ENCODE peak calls at places on chromosome 3, in eight cellular contexts. One of them, this sample, is unnamed.

GRCh38 chr3:194496217-194496881 is 9.5 kb upstream of the ATP13A3 start:
- DNase-seq in kidney epithelial cell: no peak
- DNase-seq in MCF 10A: peak; percentile 43
- DNase-seq in left cardiac atrium: no peak
- DNase-seq in astrocyte of the spinal cord: no peak
- DNase-seq in GM23248: no peak
- DNase-seq in heart right ventricle: no peak
- DNase-seq in NCI-H345: no peak
- DNase-seq in this sample: peak; percentile 17

GRCh38 chr3:150409125-150409526 is 1.0 kb downstream of the TSC22D2 start:
- DNase-seq in kidney epithelial cell: no peak
- DNase-seq in MCF 10A: no peak
- DNase-seq in left cardiac atrium: no peak
- DNase-seq in astrocyte of the spinal cord: no peak
- DNase-seq in GM23248: no peak
- DNase-seq in heart right ventricle: no peak
- DNase-seq in NCI-H345: peak; percentile 30
- DNase-seq in this sample: no peak

GRCh38 chr3:180319461-180319860 is 282.5 kb upstream of the TTC14 start:
- DNase-seq in kidney epithelial cell: no peak
- DNase-seq in MCF 10A: no peak
- DNase-seq in left cardiac atrium: no peak
- DNase-seq in astrocyte of the spinal cord: no peak
- DNase-seq in GM23248: peak; percentile 10
- DNase-seq in heart right ventricle: no peak
- DNase-seq in NCI-H345: no peak
- DNase-seq in this sample: no peak

GRCh38 chr3:179321585-179322322 is 1.1 kb upstream of the ZNF639 start:
- DNase-seq in kidney epithelial cell: no peak
- DNase-seq in MCF 10A: peak; percentile 59
- DNase-seq in left cardiac atrium: no peak
- DNase-seq in astrocyte of the spinal cord: peak; percentile 59
- DNase-seq in GM23248: peak; percentile 78
- DNase-seq in heart right ventricle: no peak
- DNase-seq in NCI-H345: peak; percentile 49
- DNase-seq in this sample: peak; percentile 52

GRCh38 chr3:142081178-142081577 is 68.2 kb downstream of the TFDP2 start:
- DNase-seq in kidney epithelial cell: no peak
- DNase-seq in MCF 10A: no peak
- DNase-seq in left cardiac atrium: no peak
- DNase-seq in astrocyte of the spinal cord: no peak
- DNase-seq in GM23248: no peak
- DNase-seq in heart right ventricle: no peak
- DNase-seq in NCI-H345: no peak
- DNase-seq in this sample: no peak

GRCh38 chr3:41037651-41038334 is 161.5 kb upstream of the CTNNB1 start:
- DNase-seq in kidney epithelial cell: no peak
- DNase-seq in MCF 10A: no peak
- DNase-seq in left cardiac atrium: no peak
- DNase-seq in astrocyte of the spinal cord: no peak
- DNase-seq in GM23248: no peak
- DNase-seq in heart right ventricle: no peak
- DNase-seq in NCI-H345: no peak
- DNase-seq in this sample: no peak

GRCh38 chr3:193803288-193803687 is 210.3 kb downstream of the OPA1 start:
- DNase-seq in kidney epithelial cell: no peak
- DNase-seq in MCF 10A: peak; percentile 86
- DNase-seq in left cardiac atrium: no peak
- DNase-seq in astrocyte of the spinal cord: no peak
- DNase-seq in GM23248: no peak
- DNase-seq in heart right ventricle: no peak
- DNase-seq in NCI-H345: peak; percentile 59
- DNase-seq in this sample: peak; percentile 51

GRCh38 chr3:19645093-19645492 is 288.9 kb downstream of the EFHB start:
- DNase-seq in kidney epithelial cell: peak; percentile 53
- DNase-seq in MCF 10A: peak; percentile 23
- DNase-seq in left cardiac atrium: no peak
- DNase-seq in astrocyte of the spinal cord: peak; percentile 13
- DNase-seq in GM23248: no peak
- DNase-seq in heart right ventricle: no peak
- DNase-seq in NCI-H345: no peak
- DNase-seq in this sample: peak; percentile 5

GRCh38 chr3:16427309-16427965 is 86.1 kb downstream of the RFTN1 start:
- DNase-seq in kidney epithelial cell: peak; percentile 53
- DNase-seq in MCF 10A: peak; percentile 76
- DNase-seq in left cardiac atrium: peak; percentile 41
- DNase-seq in astrocyte of the spinal cord: peak; percentile 88
- DNase-seq in GM23248: peak; percentile 93
- DNase-seq in heart right ventricle: no peak
- DNase-seq in NCI-H345: no peak
- DNase-seq in this sample: peak; percentile 66

GRCh38 chr3:197478746-197479668 is 76.8 kb downstream of the BDH1 start:
- DNase-seq in kidney epithelial cell: peak; percentile 80
- DNase-seq in MCF 10A: peak; percentile 61
- DNase-seq in left cardiac atrium: no peak
- DNase-seq in astrocyte of the spinal cord: no peak
- DNase-seq in GM23248: peak; percentile 72
- DNase-seq in heart right ventricle: no peak
- DNase-seq in NCI-H345: no peak
- DNase-seq in this sample: peak; percentile 80

GRCh38 chr3:49712166-49712565 is 7.3 kb downstream of the AMIGO3 start:
- DNase-seq in kidney epithelial cell: no peak
- DNase-seq in MCF 10A: no peak
- DNase-seq in left cardiac atrium: no peak
- DNase-seq in astrocyte of the spinal cord: no peak
- DNase-seq in GM23248: no peak
- DNase-seq in heart right ventricle: no peak
- DNase-seq in NCI-H345: no peak
- DNase-seq in this sample: no peak

GRCh38 chr3:55721716-55722484 is 234.8 kb upstream of the WNT5A start:
- DNase-seq in kidney epithelial cell: no peak
- DNase-seq in MCF 10A: peak; percentile 45
- DNase-seq in left cardiac atrium: peak; percentile 27
- DNase-seq in astrocyte of the spinal cord: peak; percentile 48
- DNase-seq in GM23248: peak; percentile 71
- DNase-seq in heart right ventricle: peak; percentile 12
- DNase-seq in NCI-H345: no peak
- DNase-seq in this sample: peak; percentile 25

GRCh38 chr3:186915808-186916796 is 14.2 kb upstream of the ST6GAL1 start:
- DNase-seq in kidney epithelial cell: no peak
- DNase-seq in MCF 10A: peak; percentile 80
- DNase-seq in left cardiac atrium: no peak
- DNase-seq in astrocyte of the spinal cord: no peak
- DNase-seq in GM23248: no peak
- DNase-seq in heart right ventricle: no peak
- DNase-seq in NCI-H345: no peak
- DNase-seq in this sample: peak; percentile 82

GRCh38 chr3:49397470-49397869 is 14.3 kb downstream of the RHOA start:
- DNase-seq in kidney epithelial cell: no peak
- DNase-seq in MCF 10A: no peak
- DNase-seq in left cardiac atrium: no peak
- DNase-seq in astrocyte of the spinal cord: peak; percentile 18
- DNase-seq in GM23248: no peak
- DNase-seq in heart right ventricle: no peak
- DNase-seq in NCI-H345: no peak
- DNase-seq in this sample: peak; percentile 23

GRCh38 chr3:122864498-122864897 is 69.6 kb downstream of the SLC49A4 start:
- DNase-seq in kidney epithelial cell: no peak
- DNase-seq in MCF 10A: no peak
- DNase-seq in left cardiac atrium: no peak
- DNase-seq in astrocyte of the spinal cord: no peak
- DNase-seq in GM23248: no peak
- DNase-seq in heart right ventricle: no peak
- DNase-seq in NCI-H345: no peak
- DNase-seq in this sample: no peak

GRCh38 chr3:49244589-49245205 is 32.3 kb downstream of the C3orf62 start:
- DNase-seq in kidney epithelial cell: no peak
- DNase-seq in MCF 10A: peak; percentile 72
- DNase-seq in left cardiac atrium: no peak
- DNase-seq in astrocyte of the spinal cord: no peak
- DNase-seq in GM23248: no peak
- DNase-seq in heart right ventricle: no peak
- DNase-seq in NCI-H345: peak; percentile 28
- DNase-seq in this sample: peak; percentile 95

GRCh38 chr3:32105291-32106131 is 909 bp upstream of the GPD1L start:
- DNase-seq in kidney epithelial cell: no peak
- DNase-seq in MCF 10A: peak; percentile 40
- DNase-seq in left cardiac atrium: no peak
- DNase-seq in astrocyte of the spinal cord: peak; percentile 23
- DNase-seq in GM23248: peak; percentile 8
- DNase-seq in heart right ventricle: no peak
- DNase-seq in NCI-H345: no peak
- DNase-seq in this sample: peak; percentile 78

GRCh38 chr3:67437090-67437489 is 217.3 kb downstream of the SUCLG2 start:
- DNase-seq in kidney epithelial cell: no peak
- DNase-seq in MCF 10A: no peak
- DNase-seq in left cardiac atrium: no peak
- DNase-seq in astrocyte of the spinal cord: no peak
- DNase-seq in GM23248: peak; percentile 16
- DNase-seq in heart right ventricle: no peak
- DNase-seq in NCI-H345: no peak
- DNase-seq in this sample: peak; percentile 10

GRCh38 chr3:3907023-3907422 is 107.8 kb downstream of the LRRN1 start:
- DNase-seq in kidney epithelial cell: no peak
- DNase-seq in MCF 10A: peak; percentile 9
- DNase-seq in left cardiac atrium: no peak
- DNase-seq in astrocyte of the spinal cord: no peak
- DNase-seq in GM23248: no peak
- DNase-seq in heart right ventricle: no peak
- DNase-seq in NCI-H345: no peak
- DNase-seq in this sample: no peak

GRCh38 chr3:143831208-143831607 is 17.1 kb downstream of the SLC9A9 start:
- DNase-seq in kidney epithelial cell: no peak
- DNase-seq in MCF 10A: peak; percentile 43
- DNase-seq in left cardiac atrium: no peak
- DNase-seq in astrocyte of the spinal cord: peak; percentile 50
- DNase-seq in GM23248: peak; percentile 72
- DNase-seq in heart right ventricle: no peak
- DNase-seq in NCI-H345: no peak
- DNase-seq in this sample: peak; percentile 55

GRCh38 chr3:127546970-127547733 is 43.4 kb downstream of the TPRA1 start:
- DNase-seq in kidney epithelial cell: no peak
- DNase-seq in MCF 10A: no peak
- DNase-seq in left cardiac atrium: no peak
- DNase-seq in astrocyte of the spinal cord: no peak
- DNase-seq in GM23248: no peak
- DNase-seq in heart right ventricle: peak; percentile 46
- DNase-seq in NCI-H345: no peak
- DNase-seq in this sample: no peak

GRCh38 chr3:64456674-64457073 is 231.1 kb downstream of the ADAMTS9 start:
- DNase-seq in kidney epithelial cell: no peak
- DNase-seq in MCF 10A: peak; percentile 8
- DNase-seq in left cardiac atrium: no peak
- DNase-seq in astrocyte of the spinal cord: no peak
- DNase-seq in GM23248: no peak
- DNase-seq in heart right ventricle: no peak
- DNase-seq in NCI-H345: peak; percentile 32
- DNase-seq in this sample: no peak

GRCh38 chr3:148938306-148938705 is 53.0 kb upstream of the GYG1 start:
- DNase-seq in kidney epithelial cell: no peak
- DNase-seq in MCF 10A: no peak
- DNase-seq in left cardiac atrium: no peak
- DNase-seq in astrocyte of the spinal cord: no peak
- DNase-seq in GM23248: no peak
- DNase-seq in heart right ventricle: no peak
- DNase-seq in NCI-H345: no peak
- DNase-seq in this sample: no peak

GRCh38 chr3:35707904-35708303 is 68.6 kb downstream of the ARPP21 start:
- DNase-seq in kidney epithelial cell: no peak
- DNase-seq in MCF 10A: no peak
- DNase-seq in left cardiac atrium: no peak
- DNase-seq in astrocyte of the spinal cord: peak; percentile 4
- DNase-seq in GM23248: no peak
- DNase-seq in heart right ventricle: no peak
- DNase-seq in NCI-H345: no peak
- DNase-seq in this sample: no peak

GRCh38 chr3:181696641-181697230 is 15.0 kb upstream of the SOX2 start:
- DNase-seq in kidney epithelial cell: no peak
- DNase-seq in MCF 10A: no peak
- DNase-seq in left cardiac atrium: no peak
- DNase-seq in astrocyte of the spinal cord: no peak
- DNase-seq in GM23248: no peak
- DNase-seq in heart right ventricle: no peak
- DNase-seq in NCI-H345: no peak
- DNase-seq in this sample: no peak

GRCh38 chr3:136819784-136820640 is 1.1 kb downstream of the SLC35G2 start:
- DNase-seq in kidney epithelial cell: no peak
- DNase-seq in MCF 10A: peak; percentile 78
- DNase-seq in left cardiac atrium: peak; percentile 58
- DNase-seq in astrocyte of the spinal cord: peak; percentile 68
- DNase-seq in GM23248: peak; percentile 84
- DNase-seq in heart right ventricle: peak; percentile 50
- DNase-seq in NCI-H345: peak; percentile 33
- DNase-seq in this sample: peak; percentile 76

GRCh38 chr3:111579495-111579894 is 15.7 kb downstream of the ZBED2 start:
- DNase-seq in kidney epithelial cell: no peak
- DNase-seq in MCF 10A: no peak
- DNase-seq in left cardiac atrium: no peak
- DNase-seq in astrocyte of the spinal cord: no peak
- DNase-seq in GM23248: no peak
- DNase-seq in heart right ventricle: no peak
- DNase-seq in NCI-H345: no peak
- DNase-seq in this sample: no peak

GRCh38 chr3:168544097-168544957 is 448.6 kb upstream of the GOLIM4 start:
- DNase-seq in kidney epithelial cell: no peak
- DNase-seq in MCF 10A: no peak
- DNase-seq in left cardiac atrium: no peak
- DNase-seq in astrocyte of the spinal cord: peak; percentile 5
- DNase-seq in GM23248: peak; percentile 8
- DNase-seq in heart right ventricle: no peak
- DNase-seq in NCI-H345: no peak
- DNase-seq in this sample: peak; percentile 10

GRCh38 chr3:55007971-55008370 is 80.1 kb upstream of the LRTM1 start:
- DNase-seq in kidney epithelial cell: no peak
- DNase-seq in MCF 10A: no peak
- DNase-seq in left cardiac atrium: no peak
- DNase-seq in astrocyte of the spinal cord: no peak
- DNase-seq in GM23248: no peak
- DNase-seq in heart right ventricle: no peak
- DNase-seq in NCI-H345: no peak
- DNase-seq in this sample: no peak

GRCh38 chr3:4759689-4760312 is 219.4 kb upstream of the BHLHE40 start:
- DNase-seq in kidney epithelial cell: no peak
- DNase-seq in MCF 10A: no peak
- DNase-seq in left cardiac atrium: no peak
- DNase-seq in astrocyte of the spinal cord: no peak
- DNase-seq in GM23248: no peak
- DNase-seq in heart right ventricle: no peak
- DNase-seq in NCI-H345: no peak
- DNase-seq in this sample: no peak

GRCh38 chr3:195245531-195245951 is 25.4 kb downstream of the XXYLT1 start:
- DNase-seq in kidney epithelial cell: no peak
- DNase-seq in MCF 10A: no peak
- DNase-seq in left cardiac atrium: no peak
- DNase-seq in astrocyte of the spinal cord: no peak
- DNase-seq in GM23248: no peak
- DNase-seq in heart right ventricle: no peak
- DNase-seq in NCI-H345: no peak
- DNase-seq in this sample: no peak

GRCh38 chr3:126380011-126380768 is 14.5 kb upstream of the CFAP100 start:
- DNase-seq in kidney epithelial cell: no peak
- DNase-seq in MCF 10A: no peak
- DNase-seq in left cardiac atrium: no peak
- DNase-seq in astrocyte of the spinal cord: no peak
- DNase-seq in GM23248: no peak
- DNase-seq in heart right ventricle: no peak
- DNase-seq in NCI-H345: no peak
- DNase-seq in this sample: no peak

GRCh38 chr3:27353221-27353620 is 16.0 kb downstream of the NEK10 start:
- DNase-seq in kidney epithelial cell: no peak
- DNase-seq in MCF 10A: no peak
- DNase-seq in left cardiac atrium: no peak
- DNase-seq in astrocyte of the spinal cord: no peak
- DNase-seq in GM23248: peak; percentile 48
- DNase-seq in heart right ventricle: no peak
- DNase-seq in NCI-H345: no peak
- DNase-seq in this sample: peak; percentile 37

GRCh38 chr3:193452338-193452737 is 73.8 kb upstream of the ATP13A5 start:
- DNase-seq in kidney epithelial cell: no peak
- DNase-seq in MCF 10A: peak; percentile 7
- DNase-seq in left cardiac atrium: no peak
- DNase-seq in astrocyte of the spinal cord: no peak
- DNase-seq in GM23248: peak; percentile 18
- DNase-seq in heart right ventricle: no peak
- DNase-seq in NCI-H345: peak; percentile 19
- DNase-seq in this sample: peak; percentile 11